ENCODE peak calls at places on chromosome 15, in ten cellular contexts. S, T, I, A, E, L, M, U, V and D are unnamed samples.
A peak's percentile ranks its signal among the peaks of the same experiment; 100 is the strongest.

GRCh38 chr15:35058534-35059054 is 26.5 kb downstream of the NANOGP8 start:
- DNase-seq in S (no peak), T (no peak), I (no peak), A (no peak), E (no peak), L (no peak), M (no peak), U (no peak), V (no peak), D (no peak)

GRCh38 chr15:63198315-63198714 is 8.9 kb downstream of the RAB8B start:
- DNase-seq in S (no peak), T (no peak), I (no peak), A (no peak), E (no peak), L (no peak), M (peak; percentile 43), U (peak; percentile 88), V (no peak), D (no peak)

GRCh38 chr15:48954538-48954937 is 9.2 kb downstream of the SHC4 start:
- DNase-seq in S (no peak), T (no peak), I (no peak), A (no peak), E (no peak), L (no peak), M (peak; percentile 69), U (peak; percentile 12), V (peak; percentile 60), D (no peak)

GRCh38 chr15:67937153-67937761 is 97.4 kb upstream of the RNU6-1 start:
- DNase-seq in S (peak; percentile 40), T (no peak), I (no peak), A (no peak), E (no peak), L (no peak), M (no peak), U (no peak), V (peak; percentile 52), D (no peak)

GRCh38 chr15:56460046-56460445 is 4.9 kb downstream of the MNS1 start:
- DNase-seq in S (no peak), T (no peak), I (no peak), A (no peak), E (no peak), L (no peak), M (peak; percentile 10), U (no peak), V (no peak), D (no peak)

GRCh38 chr15:29774900-29775299 is 47.4 kb downstream of the TJP1 start:
- DNase-seq in S (no peak), T (peak; percentile 55), I (no peak), A (no peak), E (no peak), L (no peak), M (peak; percentile 51), U (peak; percentile 81), V (no peak), D (peak; percentile 81)

GRCh38 chr15:64289550-64289949 is 66.4 kb downstream of the CSNK1G1 start:
- DNase-seq in S (no peak), T (no peak), I (no peak), A (no peak), E (no peak), L (no peak), M (no peak), U (no peak), V (no peak), D (no peak)

GRCh38 chr15:91559066-91559465 is 294.4 kb upstream of the SLCO3A1 start:
- DNase-seq in S (no peak), T (no peak), I (no peak), A (no peak), E (no peak), L (no peak), M (no peak), U (no peak), V (no peak), D (no peak)

GRCh38 chr15:37100109-37100873 is at the start of gene MEIS2:
- DNase-seq in S (peak; percentile 90), T (no peak), I (peak; percentile 87), A (peak; percentile 91), E (peak; percentile 93), L (peak; percentile 89), M (peak; percentile 98), U (peak; percentile 97), V (peak; percentile 90), D (peak; percentile 96)

GRCh38 chr15:44545934-44546802 is 9.2 kb downstream of the EIF3J start:
- DNase-seq in S (no peak), T (no peak), I (no peak), A (no peak), E (peak; percentile 18), L (no peak), M (peak; percentile 52), U (peak; percentile 39), V (no peak), D (peak; percentile 32)
- TF ChIP-seq CTCF in S (peak; percentile 43), T (peak; percentile 53), I (no peak), A (no peak), E (no peak), L (no peak), M (peak; percentile 44), U (peak; percentile 41), V (peak; percentile 54), D (peak; percentile 53)

GRCh38 chr15:69045810-69046209 is 31.3 kb downstream of the NOX5 start:
- DNase-seq in S (no peak), T (no peak), I (no peak), A (no peak), E (no peak), L (no peak), M (peak; percentile 39), U (peak; percentile 30), V (no peak), D (peak; percentile 70)
- TF ChIP-seq CTCF in S (no peak), T (peak; percentile 41), I (no peak), A (no peak), E (no peak), L (no peak), M (peak; percentile 42), U (peak; percentile 17), V (peak; percentile 43), D (peak; percentile 49)

DNA sequence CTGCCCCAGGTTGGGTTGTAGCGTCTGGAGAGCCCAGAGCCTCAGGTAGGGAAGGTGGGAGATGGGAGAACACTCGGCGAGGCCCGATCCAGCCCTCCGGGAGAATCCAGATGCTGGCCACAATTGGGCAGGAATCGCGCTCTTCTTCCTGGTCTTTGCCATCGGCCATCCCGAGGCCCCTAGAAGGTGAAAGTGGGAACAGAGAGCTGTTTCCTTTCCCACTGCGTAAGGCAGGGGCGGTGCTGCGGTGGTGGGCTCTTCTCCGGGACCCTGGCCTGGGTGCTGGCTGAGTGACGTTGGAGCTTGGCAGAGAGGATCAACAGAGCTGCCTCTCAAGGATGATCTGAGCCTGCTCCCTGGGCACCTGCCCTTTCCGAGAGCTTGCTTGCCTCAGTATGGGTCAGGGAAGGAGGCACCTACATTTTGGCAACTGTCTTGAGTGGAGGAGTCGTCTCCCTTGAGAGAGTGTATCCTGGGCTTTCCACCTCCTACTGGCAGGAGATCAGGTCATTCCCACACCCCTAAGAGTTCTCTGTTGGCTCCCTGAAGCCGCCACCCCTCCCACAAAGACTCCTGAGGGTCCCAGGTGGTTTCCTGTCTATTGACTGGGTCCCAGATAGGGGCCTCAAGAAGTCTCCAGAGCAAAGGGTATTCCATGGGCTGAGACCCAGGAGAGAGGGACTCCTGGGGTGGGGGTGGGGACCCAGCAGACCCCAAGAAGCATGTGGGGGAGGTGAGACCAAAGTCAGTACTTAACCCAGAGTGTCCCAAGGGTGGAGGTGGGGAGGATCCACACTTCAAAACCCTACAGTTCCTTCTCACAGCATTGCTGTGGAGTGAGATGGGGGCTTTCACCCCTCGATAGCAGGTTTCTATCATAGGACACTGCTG is 1.6 kb downstream of the C15orf39 start:
- DNase-seq in S (no peak), T (no peak), I (no peak), A (no peak), E (peak; percentile 23), L (no peak), M (peak; percentile 11), U (peak; percentile 33), V (no peak), D (no peak)
- TF ChIP-seq CTCF in S (no peak), T (peak; percentile 5), I (no peak), A (no peak), E (no peak), L (no peak), M (no peak), U (no peak), V (no peak), D (no peak)

DNA sequence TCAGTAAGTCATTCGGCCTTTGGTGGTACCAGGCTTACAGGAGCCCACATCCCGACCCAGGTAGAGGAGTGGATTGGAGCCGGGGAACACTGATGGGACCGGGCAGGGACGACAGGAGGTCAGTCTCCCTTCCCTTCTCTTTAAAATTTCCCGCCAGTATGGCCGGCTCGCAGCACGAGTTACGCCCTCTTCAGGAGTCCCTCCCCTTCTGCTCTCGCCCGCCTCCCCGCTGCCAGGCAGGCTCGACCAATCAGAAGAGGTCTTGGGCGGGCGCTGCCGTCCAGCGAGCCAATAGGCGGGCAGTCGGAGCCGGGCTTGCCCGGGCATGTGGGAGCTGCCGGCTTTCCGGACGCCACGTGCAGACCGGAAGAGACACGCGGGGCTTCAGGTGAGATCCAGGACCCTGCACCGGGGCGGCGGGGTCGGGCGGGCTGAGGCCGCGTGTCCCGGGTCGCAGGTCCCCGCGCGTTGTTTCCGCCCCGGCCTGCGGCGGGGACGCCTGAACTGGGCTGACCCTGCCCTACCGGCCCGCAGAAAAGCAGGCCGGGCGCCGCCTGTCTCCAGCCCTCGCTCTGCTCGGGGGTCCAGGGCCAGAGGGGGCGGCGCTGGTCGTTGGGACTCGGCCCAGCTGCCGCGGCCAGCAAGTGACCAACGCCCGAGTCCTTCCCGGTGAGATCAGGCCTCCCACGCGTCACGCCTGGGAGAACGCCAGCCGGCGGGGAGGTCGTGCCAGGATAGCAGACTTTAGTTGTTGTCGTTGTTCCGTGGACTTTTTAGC is at the start of gene AEN:
- DNase-seq in S (peak; percentile 97), T (peak; percentile 79), I (peak; percentile 97), A (peak; percentile 97), E (peak; percentile 96), L (peak; percentile 98), M (peak; percentile 97), U (peak; percentile 95), V (peak; percentile 98), D (peak; percentile 97)
- TF ChIP-seq CTCF in S (peak; percentile 53), T (no peak), I (peak; percentile 36), A (no peak), E (no peak), L (peak; percentile 24), M (no peak), U (no peak), V (no peak), D (no peak)

GRCh38 chr15:90201150-90201943 is at the start of gene SEMA4B:
- DNase-seq in S (no peak), T (no peak), I (peak; percentile 85), A (peak; percentile 77), E (peak; percentile 72), L (peak; percentile 97), M (no peak), U (peak; percentile 29), V (peak; percentile 85), D (peak; percentile 40)
- TF ChIP-seq CTCF in S (peak; percentile 33), T (no peak), I (peak; percentile 1), A (no peak), E (no peak), L (no peak), M (no peak), U (no peak), V (no peak), D (no peak)